ENCODE peak calls at places on chromosomes 16 and 17, in nine cellular contexts. M is heart left ventricle, N is tibial nerve, K is fibroblast of the aortic adventitia, U is Peyer's patch, L is fibroblast of villous mesenchyme, W is BE2C, V is PC-9, X is kidney. E is an unnamed sample.

GRCh38 chr16:23131841-23132576 is 17.2 kb downstream of the USP31 start:
- DNase-seq in L (peak; percentile 82), M (no peak), V (no peak), K (no peak), X (no peak), W (no peak), N (no peak), U (no peak), E (peak; percentile 16)

GRCh38 chr17:64174686-64175456 is 44.9 kb upstream of the ERN1 start:
- DNase-seq in U (no peak), L (peak; percentile 90), K (peak; percentile 59), V (no peak), M (no peak), X (no peak), N (no peak), W (no peak), E (no peak)

GRCh38 chr16:85523602-85524364 is 89.3 kb upstream of the GSE1 start:
- DNase-seq in U (no peak), M (peak; percentile 59), K (no peak), N (no peak), W (peak; percentile 87), L (peak; percentile 72), X (no peak), V (peak; percentile 90), E (peak; percentile 64)

GRCh38 chr17:18186271-18186982 is 2.8 kb downstream of the ALKBH5 start:
- DNase-seq in L (peak; percentile 74), W (no peak), N (no peak), U (no peak), V (no peak), X (no peak), M (peak; percentile 27), K (peak; percentile 88), E (peak; percentile 35)

GRCh38 chr16:77842468-77842867 is 54.1 kb downstream of the VAT1L start:
- DNase-seq in N (no peak), K (no peak), X (no peak), U (no peak), M (peak; percentile 18), V (no peak), L (no peak), W (no peak), E (no peak)

GRCh38 chr16:56354016-56354415 is 71.3 kb downstream of the AMFR start:
- DNase-seq in U (no peak), K (no peak), M (no peak), X (peak; percentile 53), L (no peak), N (peak; percentile 2), V (no peak), W (no peak), E (no peak)

GRCh38 chr17:2700491-2701141 is 10.9 kb downstream of the CLUH start:
- DNase-seq in W (no peak), N (peak; percentile 7), U (no peak), X (peak; percentile 71), L (no peak), V (no peak), K (no peak), M (no peak), E (no peak)

GRCh38 chr17:7850118-7850504 is 4.8 kb upstream of the TMEM88 start:
- DNase-seq in K (no peak), X (no peak), U (no peak), L (no peak), M (no peak), W (no peak), V (no peak), N (no peak), E (no peak)

GRCh38 chr16:25692734-25693508 is 1.2 kb downstream of the HS3ST4 start:
- DNase-seq in U (no peak), V (no peak), W (no peak), N (no peak), L (no peak), M (no peak), K (no peak), X (no peak), E (no peak)

GRCh38 chr16:53745753-53746258 is 41.9 kb downstream of the FTO start:
- DNase-seq in K (peak; percentile 45), N (no peak), V (peak; percentile 39), U (no peak), L (peak; percentile 45), W (no peak), M (no peak), X (no peak), E (peak; percentile 33)

GRCh38 chr17:62827722-62828498 is 19.8 kb upstream of the MARCHF10 start:
- DNase-seq in V (no peak), N (no peak), K (peak; percentile 48), M (no peak), W (peak; percentile 23), U (no peak), X (no peak), L (peak; percentile 94), E (peak; percentile 27)
- H3K4me3 ChIP-seq in V (no peak overlapping the region), N (no peak overlapping the region), K (no peak overlapping the region), M (no peak overlapping the region), W (peak overlapping the region; percentile 47), U (no peak overlapping the region), X (no peak overlapping the region), L (no peak overlapping the region), E (no peak overlapping the region)

DNA sequence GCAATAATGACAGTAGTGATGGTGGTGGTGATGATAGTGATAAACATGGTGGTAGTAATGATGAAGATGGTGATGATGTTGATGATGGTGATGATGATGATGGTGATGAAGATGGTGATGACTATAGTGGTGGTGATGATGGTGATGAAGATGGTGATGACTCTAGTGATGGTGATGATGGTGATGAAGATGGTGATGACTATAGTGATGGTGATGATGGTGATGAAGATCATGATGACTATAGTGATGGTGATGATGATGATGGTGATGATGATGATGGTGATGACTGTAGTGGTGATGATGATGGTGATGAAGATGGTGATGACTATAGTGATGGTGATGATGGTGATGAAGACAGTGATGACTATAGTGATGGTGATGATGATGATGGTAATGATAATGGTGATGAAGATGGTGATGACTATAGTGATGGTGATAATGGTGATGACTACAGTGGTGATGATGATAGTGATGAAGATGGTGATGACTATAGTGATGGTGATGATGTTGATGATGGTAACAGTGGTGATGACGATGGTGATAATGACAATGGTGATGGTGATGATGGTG is 35.6 kb downstream of the DYNLRB2 start:
- DNase-seq in W (no peak), M (no peak), N (no peak), U (no peak), L (no peak), K (no peak), X (no peak), V (no peak), E (no peak)
- TF ChIP-seq CTCF in W (no peak), M (no peak), N (no peak), U (no peak), L (no peak), K (no peak), X (no peak), V (no peak), E (no peak)

GRCh38 chr17:76550712-76551615 is 11.1 kb downstream of the PRCD start:
- DNase-seq in L (peak; percentile 82), X (peak; percentile 39), K (peak; percentile 61), V (no peak), W (no peak), M (no peak), N (no peak), U (no peak), E (peak; percentile 26)
- H3K4me3 ChIP-seq in L (peak overlapping the region; percentile 32), X (peak overlapping the region; percentile 3), K (peak overlapping the region; percentile 9), V (no peak overlapping the region), W (no peak overlapping the region), M (no peak overlapping the region), N (no peak overlapping the region), U (no peak overlapping the region), E (no peak overlapping the region)

GRCh38 chr17:28475151-28475900 is 1.9 kb downstream of the SLC13A2 start:
- DNase-seq in V (no peak), K (no peak), W (no peak), X (no peak), L (no peak), U (no peak), M (no peak), N (no peak), E (no peak)

GRCh38 chr17:28472871-28473497 is 460 bp upstream of the SLC13A2 start:
- DNase-seq in U (no peak), V (no peak), X (no peak), K (no peak), N (no peak), W (no peak), M (no peak), L (no peak), E (no peak)

GRCh38 chr17:28471531-28472342 is 1.7 kb upstream of the SLC13A2 start:
- DNase-seq in U (no peak), W (no peak), L (no peak), N (no peak), K (no peak), X (no peak), V (peak; percentile 52), M (no peak), E (no peak)

GRCh38 chr17:28474035-28474640 is 694 bp downstream of the SLC13A2 start:
- DNase-seq in U (no peak), W (no peak), L (no peak), K (no peak), X (no peak), M (no peak), V (no peak), N (no peak), E (no peak)

DNA sequence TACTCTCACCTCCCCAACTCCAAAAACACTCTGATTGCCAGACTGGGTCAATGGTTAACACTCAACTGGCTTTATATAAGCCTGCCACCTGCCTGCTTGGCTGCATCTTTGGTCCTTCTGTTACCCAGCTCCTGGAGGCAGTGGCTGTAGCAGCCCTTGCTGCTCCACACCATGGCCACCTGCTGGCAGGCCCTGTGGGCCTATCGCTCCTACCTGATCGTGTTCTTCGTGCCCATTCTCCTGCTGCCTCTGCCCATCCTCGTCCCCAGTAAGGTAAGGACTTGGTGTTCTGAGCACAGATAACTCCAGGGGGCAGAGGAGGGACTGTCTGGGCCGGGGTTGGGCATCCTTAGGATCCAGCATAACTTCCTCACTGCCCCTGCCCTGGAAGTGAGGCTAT is at the start of gene SLC13A2:
- DNase-seq in V (no peak), X (no peak), N (no peak), U (no peak), L (no peak), W (no peak), K (no peak), M (no peak), E (no peak)
- TF ChIP-seq CTCF in V (no peak), X (no peak), N (no peak), U (peak; percentile 59), L (no peak), W (no peak), K (no peak), M (no peak), E (no peak)

GRCh38 chr17:42248351-42249179 is 27.6 kb downstream of the STAT5B start:
- DNase-seq in W (peak; percentile 80), N (peak; percentile 40), K (peak; percentile 98), X (peak; percentile 82), U (peak; percentile 85), M (peak; percentile 90), L (peak; percentile 98), V (no peak), E (peak; percentile 82)
- H3K4me3 ChIP-seq in W (peak overlapping the region; percentile 28), N (peak overlapping the region; percentile 2), K (peak overlapping the region; percentile 53), X (peak overlapping the region; percentile 50), U (peak overlapping the region; percentile 28), M (peak overlapping the region; percentile 49), L (peak overlapping the region; percentile 41), V (no peak overlapping the region), E (no peak overlapping the region)

E was measured in astrocyte of the spinal cord.